ENCODE peak calls at places on chromosomes 16 and 17, in nine cellular contexts. Q is spleen, I is breast epithelium, E is adrenal gland, P is endothelial cell of umbilical vein, L is heart left ventricle, B is A549, S is ovary, K is suprapubic skin. N is an unnamed sample.

GRCh38 chr17:1870592-1870991 is 40.8 kb downstream of the RPA1 start:
- DNase-seq in Q (no peak), I (no peak), E (no peak), P (no peak), L (no peak), B (no peak), S (no peak), K (no peak), N (no peak)

GRCh38 chr16:35131429-35131828 is 1672.0 kb downstream of the TP53TG3F start:
- DNase-seq in Q (no peak), I (no peak), E (no peak), P (no peak), L (no peak), B (no peak), S (no peak), K (no peak), N (no peak)

GRCh38 chr17:3754458-3755334 is 31.0 kb downstream of the HASPIN start:
- DNase-seq in Q (peak; percentile 93), I (peak; percentile 96), E (peak; percentile 47), P (no peak), L (no peak), B (peak; percentile 58), S (peak; percentile 40), K (peak; percentile 92), N (no peak)

GRCh38 chr17:64148017-64148631 is 18.2 kb upstream of the ERN1 start:
- DNase-seq in Q (no peak), I (no peak), E (peak; percentile 29), P (peak; percentile 85), L (no peak), B (peak; percentile 25), S (no peak), K (peak; percentile 49), N (no peak)

GRCh38 chr16:6016530-6017184 is 919.1 kb upstream of the EEF2KMT start:
- DNase-seq in Q (no peak), I (no peak), E (no peak), P (no peak), L (no peak), B (peak; percentile 46), S (no peak), K (no peak), N (peak; percentile 38)

GRCh38 chr16:2006317-2006716 is 3.3 kb downstream of the ZNF598 start:
- DNase-seq in Q (peak; percentile 65), I (no peak), E (no peak), P (no peak), L (no peak), B (no peak), S (peak; percentile 26), K (no peak), N (no peak)

GRCh38 chr17:68291836-68292688 is 767 bp downstream of the ARSG start:
- DNase-seq in Q (peak; percentile 100), I (peak; percentile 65), E (peak; percentile 77), P (peak; percentile 74), L (peak; percentile 92), B (peak; percentile 69), S (peak; percentile 67), K (peak; percentile 84), N (peak; percentile 95)

GRCh38 chr17:54780238-54780637 is 120.4 kb upstream of the TOM1L1 start:
- DNase-seq in Q (no peak), I (no peak), E (no peak), P (no peak), L (no peak), B (no peak), S (no peak), K (no peak), N (no peak)

GRCh38 chr16:50251375-50252081 is 14.8 kb upstream of the ADCY7 start:
- DNase-seq in Q (peak; percentile 68), I (no peak), E (no peak), P (no peak), L (peak; percentile 43), B (no peak), S (peak; percentile 38), K (peak; percentile 57), N (peak; percentile 75)

GRCh38 chr17:39699818-39700147 is at the start of gene ERBB2:
- DNase-seq in Q (no peak), I (peak; percentile 89), E (peak; percentile 45), P (peak; percentile 57), L (peak; percentile 80), B (peak; percentile 92), S (peak; percentile 67), K (no peak), N (peak; percentile 74)

GRCh38 chr16:379183-379960 is 2.4 kb downstream of the PGAP6 start:
- DNase-seq in Q (peak; percentile 74), I (peak; percentile 67), E (no peak), P (no peak), L (peak; percentile 46), B (no peak), S (peak; percentile 36), K (no peak), N (no peak)

GRCh38 chr16:380837-381787 is 666 bp downstream of the PGAP6 start:
- DNase-seq in Q (peak; percentile 92), I (no peak), E (peak; percentile 46), P (no peak), L (peak; percentile 76), B (no peak), S (peak; percentile 62), K (peak; percentile 71), N (no peak)

GRCh38 chr16:379961-380836 is 1.6 kb downstream of the PGAP6 start:
- DNase-seq in Q (no peak), I (no peak), E (no peak), P (no peak), L (no peak), B (no peak), S (peak; percentile 27), K (peak; percentile 59), N (no peak)

GRCh38 chr16:383326-384020 is 1.7 kb upstream of the PGAP6 start:
- DNase-seq in Q (peak; percentile 88), I (peak; percentile 65), E (peak; percentile 66), P (peak; percentile 31), L (no peak), B (no peak), S (no peak), K (peak; percentile 68), N (no peak)

DNA sequence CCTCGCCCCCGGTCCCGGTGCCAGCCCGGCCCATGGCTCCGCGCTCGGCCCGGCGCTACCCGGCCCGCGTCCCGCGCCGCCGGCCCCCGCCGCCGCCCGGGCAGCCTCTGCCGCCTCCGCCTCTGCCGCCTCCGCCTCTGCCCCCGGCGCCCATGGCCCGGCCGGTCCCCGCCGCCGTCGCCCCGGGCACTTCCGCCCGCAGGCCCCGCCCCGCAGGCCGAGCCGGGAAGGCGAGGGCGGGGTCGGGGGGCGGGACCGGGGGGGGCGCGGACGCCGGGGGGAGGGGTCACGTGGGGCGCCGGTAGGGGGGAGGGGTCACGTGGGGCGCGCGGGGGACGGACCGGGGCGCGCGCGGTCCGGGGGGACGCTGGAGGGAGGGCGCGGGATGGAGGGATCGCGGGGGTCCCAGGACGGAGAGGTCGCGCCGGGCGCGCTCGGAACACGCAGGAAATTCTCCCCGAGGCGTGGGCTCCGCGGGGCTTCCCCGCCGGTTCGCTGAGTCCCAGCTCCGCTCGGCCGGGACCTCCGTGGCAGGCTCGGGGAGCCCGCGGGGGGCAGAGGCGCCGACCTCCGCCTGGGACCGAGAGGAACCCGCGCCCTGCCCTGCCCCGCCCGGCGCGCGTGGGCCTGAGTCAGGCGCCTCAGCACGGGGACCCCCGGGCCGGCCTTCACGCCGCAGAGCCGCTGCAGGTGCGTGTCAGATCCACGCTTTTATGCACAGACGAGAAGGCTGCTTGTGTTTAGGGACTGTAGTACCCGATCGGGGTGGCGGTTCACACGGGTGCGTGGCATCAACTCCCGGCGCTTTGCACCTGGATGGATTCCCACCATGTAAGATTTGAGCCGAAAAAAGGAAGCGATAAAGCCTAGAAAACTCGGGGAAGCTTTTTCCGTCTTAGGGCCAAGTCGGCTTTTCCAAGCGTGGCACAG is at the start of gene PGAP6:
- DNase-seq in Q (peak; percentile 93), I (no peak), E (peak; percentile 57), P (peak; percentile 26), L (peak; percentile 84), B (no peak), S (peak; percentile 73), K (peak; percentile 74), N (peak; percentile 70)
- TF ChIP-seq POLR2A in Q (no peak), I (no peak), E (peak; percentile 27), P (no peak), L (no peak), B (peak; percentile 47), S (no peak), K (no peak), N (peak; percentile 71)

GRCh38 chr16:67674851-67675578 is 8.4 kb downstream of the C16orf86 start:
- DNase-seq in Q (peak; percentile 77), I (no peak), E (no peak), P (no peak), L (no peak), B (no peak), S (no peak), K (no peak), N (peak; percentile 26)
- TF ChIP-seq POLR2A in Q (no peak), I (no peak), E (no peak), P (no peak), L (no peak), B (no peak), S (no peak), K (no peak), N (no peak)

DNA sequence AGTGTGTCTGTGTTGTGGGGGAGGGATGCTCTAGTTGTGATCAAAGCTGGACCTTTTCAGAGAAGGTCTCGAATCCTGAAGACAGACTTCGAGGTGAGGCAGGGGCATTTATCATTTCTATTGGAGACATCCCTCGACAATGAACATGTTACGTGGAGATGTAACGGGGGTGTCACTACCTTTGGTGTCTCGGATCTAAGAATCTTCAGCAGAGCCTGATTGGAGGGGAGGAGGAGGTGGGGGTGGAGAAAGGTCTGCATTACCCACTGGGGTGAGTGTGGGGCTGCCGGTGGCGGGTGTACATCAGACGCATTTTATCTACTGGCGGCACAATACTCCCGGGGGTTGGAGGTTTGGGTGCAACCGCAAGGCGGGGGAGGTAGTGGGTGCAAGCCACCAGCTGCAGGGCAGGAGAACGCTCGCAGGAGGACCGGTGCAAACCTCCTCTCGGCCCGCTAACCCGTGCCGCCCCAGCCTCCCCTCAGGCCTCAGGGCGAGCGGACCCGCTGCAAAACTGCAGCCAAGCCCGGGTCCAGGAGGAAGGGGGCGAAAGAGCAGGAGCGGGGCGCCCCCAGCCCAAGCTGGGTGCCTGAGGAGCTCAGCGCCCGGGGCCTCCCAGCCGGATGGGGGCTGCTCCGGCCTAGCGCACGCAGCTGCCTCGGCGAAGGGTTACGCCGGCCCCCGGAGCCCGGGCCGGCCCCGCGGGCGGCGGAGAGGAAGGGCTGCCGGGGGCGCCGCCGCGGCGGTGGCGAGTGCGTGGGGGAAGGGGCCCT is 735 bp downstream of the ZNF652 start:
- DNase-seq in Q (peak; percentile 94), I (peak; percentile 49), E (peak; percentile 46), P (peak; percentile 67), L (peak; percentile 86), B (peak; percentile 47), S (peak; percentile 57), K (peak; percentile 72), N (peak; percentile 63)
- TF ChIP-seq POLR2A in Q (peak; percentile 43), I (no peak), E (no peak), P (no peak), L (no peak), B (peak; percentile 30), S (no peak), K (no peak), N (peak; percentile 43)

DNA sequence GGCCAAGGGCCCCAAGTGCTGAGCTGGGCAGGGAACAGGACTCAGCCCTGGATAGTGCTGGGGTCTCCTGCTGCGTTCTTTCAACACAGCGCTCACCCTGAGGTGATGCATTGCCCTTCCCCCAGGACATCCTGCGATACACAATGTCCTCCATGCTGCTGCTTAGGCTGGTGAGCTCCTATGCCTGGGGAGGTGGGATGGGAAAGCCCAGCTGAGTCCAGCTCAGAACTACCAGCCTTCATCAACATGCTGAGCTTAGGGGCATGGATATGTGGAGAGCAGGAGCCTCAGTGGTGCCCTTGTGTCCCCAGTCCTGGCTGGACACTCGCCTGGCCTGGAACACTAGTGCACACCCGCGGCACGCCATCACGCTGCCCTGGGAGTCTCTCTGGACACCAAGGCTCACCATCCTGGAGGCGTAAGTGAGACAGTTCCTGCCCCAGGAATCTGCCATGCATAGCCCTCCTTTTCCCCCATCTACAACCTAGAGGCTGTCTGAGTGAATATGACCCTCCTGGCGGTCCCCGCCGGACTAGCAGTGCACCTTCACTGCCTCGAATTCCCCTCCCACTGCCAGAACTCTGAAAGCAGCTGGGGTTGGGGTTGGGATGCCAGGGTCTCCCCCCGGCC is 710 bp downstream of the ZACN start:
- DNase-seq in Q (no peak), I (no peak), E (no peak), P (no peak), L (no peak), B (no peak), S (no peak), K (no peak), N (no peak)
- TF ChIP-seq POLR2A in Q (no peak), I (no peak), E (no peak), P (no peak), L (no peak), B (peak; percentile 51), S (no peak), K (no peak), N (no peak)

N was measured in H54.